ENCODE peak calls at places on chromosomes 3 and 15, in four cellular contexts. B is left cardiac atrium, F is fibroblast of pulmonary artery, Y is amygdala. Z is an unnamed sample.

GRCh38 chr3:129620828-129621605 is 14.5 kb upstream of the PLXND1 start:
- DNase-seq in F (no peak), B (no peak), Y (no peak), Z (no peak)

GRCh38 chr15:64501396-64501716 is 41.0 kb downstream of the ZNF609 start:
- DNase-seq in Y (no peak), B (no peak), F (no peak), Z (no peak)

GRCh38 chr15:41975679-41976078 is 3.3 kb upstream of the EHD4 start:
- DNase-seq in Y (no peak), F (no peak), B (no peak), Z (no peak)

GRCh38 chr3:145681132-145681531 is 479.9 kb downstream of the PLOD2 start:
- DNase-seq in Y (no peak), F (no peak), B (no peak), Z (no peak)

GRCh38 chr3:13574083-13574797 is 25.3 kb downstream of the FBLN2 start:
- DNase-seq in F (no peak), B (no peak), Y (no peak), Z (no peak)

GRCh38 chr15:33994005-33994615 is 25.8 kb downstream of the CHRM5 start:
- DNase-seq in B (no peak), Y (no peak), F (peak; percentile 57), Z (no peak)

GRCh38 chr15:70266412-70267089 is 168.8 kb upstream of the TLE3 start:
- DNase-seq in F (peak; percentile 91), B (peak; percentile 87), Y (peak; percentile 44), Z (peak; percentile 93)

GRCh38 chr3:149589332-149589731 is 68.5 kb downstream of the WWTR1 start:
- DNase-seq in F (peak; percentile 91), B (no peak), Y (no peak), Z (no peak)

GRCh38 chr3:177441813-177442646 is 244.7 kb upstream of the TBL1XR1 start:
- DNase-seq in F (no peak), B (no peak), Y (no peak), Z (no peak)

GRCh38 chr3:54257114-54257513 is 134.8 kb downstream of the CACNA2D3 start:
- DNase-seq in F (no peak), B (no peak), Y (no peak), Z (no peak)

GRCh38 chr3:114953215-114953799 is 193.8 kb downstream of the ZBTB20 start:
- DNase-seq in Y (no peak), F (no peak), B (no peak), Z (no peak)

Z was measured in testis.